ENCODE peak calls at places on chromosome X, in nine cellular contexts. T, I, J, R, U, C, H, Z and W are unnamed samples.

GRCh38 chrX:70096052-70096451 is 33.8 kb downstream of the OTUD6A start:
- DNase-seq in H (no peak), R (no peak), C (peak; percentile 53), I (no peak), Z (no peak), T (no peak), J (peak; percentile 56), U (no peak), W (no peak)

GRCh38 chrX:72125331-72126047 is 6.2 kb downstream of the RTL5 start:
- DNase-seq in H (no peak), J (no peak), R (no peak), C (no peak), U (no peak), T (no peak), Z (no peak), I (no peak), W (no peak)

GRCh38 chrX:41889317-41890025 is 33.9 kb downstream of the CASK start:
- DNase-seq in I (no peak), U (no peak), C (peak; percentile 22), J (peak; percentile 72), T (no peak), H (peak; percentile 24), R (no peak), Z (no peak), W (no peak)

GRCh38 chrX:47420264-47420663 is 49.9 kb downstream of the ZNF157 start:
- DNase-seq in C (no peak), Z (no peak), U (no peak), H (no peak), I (no peak), J (no peak), R (no peak), T (no peak), W (no peak)

GRCh38 chrX:14398725-14399124 is 130.6 kb upstream of the GLRA2 start:
- DNase-seq in U (no peak), I (no peak), C (no peak), J (peak; percentile 64), H (no peak), T (no peak), Z (no peak), R (peak; percentile 24), W (no peak)

GRCh38 chrX:39984191-39984956 is 113.4 kb downstream of the BCOR start:
- DNase-seq in R (peak; percentile 32), J (no peak), I (no peak), Z (no peak), H (peak; percentile 45), C (no peak), U (peak; percentile 31), T (no peak), W (no peak)

GRCh38 chrX:114127411-114128025 is 456.4 kb upstream of the HTR2C start:
- DNase-seq in J (no peak), U (no peak), C (no peak), R (no peak), H (no peak), I (no peak), Z (no peak), T (no peak), W (no peak)

GRCh38 chrX:84735025-84735424 is 232.8 kb upstream of the HDX start:
- DNase-seq in C (no peak), J (no peak), U (no peak), I (no peak), T (no peak), R (no peak), H (no peak), Z (no peak), W (no peak)

GRCh38 chrX:120660638-120661037 is 30.8 kb upstream of the C1GALT1C1 start:
- DNase-seq in U (no peak), I (no peak), R (no peak), J (peak; percentile 84), H (no peak), Z (no peak), T (no peak), C (no peak), W (no peak)

GRCh38 chrX:7586126-7586525 is 256.8 kb upstream of the VCX start:
- DNase-seq in J (peak; percentile 53), Z (no peak), C (peak; percentile 34), T (no peak), U (no peak), I (no peak), H (peak; percentile 17), R (no peak), W (peak; percentile 57)